ENCODE peak calls at places on chromosomes 16 and 17, in four cellular contexts. G is NCI-H187, K is NCI-H526 treated with DMSO at 0.1 percent for 48 hours, J is renal cortical epithelial cell. R is an unnamed sample.

GRCh38 chr16:270381-271255 is 5.1 kb downstream of the RGS11 start:
- DNase-seq in G (no peak), K (no peak), J (no peak), R (peak)

GRCh38 chr17:60548990-60549389 is 22.9 kb upstream of the APPBP2 start:
- DNase-seq in K (no peak), J (no peak), G (no peak), R (no peak)

GRCh38 chr16:69537706-69538080 is 28.1 kb upstream of the NFAT5 start:
- DNase-seq in J (no peak), K (no peak), G (no peak), R (no peak)

GRCh38 chr17:72518810-72519597 is 398.2 kb downstream of the SOX9 start:
- DNase-seq in G (peak), J (no peak), K (peak), R (no peak)

GRCh38 chr17:71764507-71764906 is 356.3 kb upstream of the SOX9 start:
- DNase-seq in G (no peak), J (no peak), K (peak), R (no peak)

GRCh38 chr16:56983211-56983751 is 6.1 kb upstream of the NLRC5 start:
- DNase-seq in J (no peak), G (no peak), K (no peak), R (no peak)

GRCh38 chr17:8831234-8831849 is 32.2 kb upstream of the MFSD6L start:
- DNase-seq in J (no peak), K (no peak), G (no peak), R (no peak)

GRCh38 chr17:11935734-11936406 is 61.4 kb downstream of the ZNF18 start:
- DNase-seq in J (no peak), K (peak), G (no peak), R (no peak)

GRCh38 chr17:27471321-27472269 is 15.3 kb downstream of the KSR1 start:
- DNase-seq in K (no peak), J (peak), G (no peak), R (no peak)

GRCh38 chr16:88522276-88522949 is 47.8 kb upstream of the ZC3H18 start:
- DNase-seq in J (no peak), K (no peak), G (no peak), R (no peak)